ENCODE peak calls at places on chromosomes 11 and 22, in six cellular contexts. C is transverse colon, V is ovary, Y is Peyer's patch, F is tibial nerve, O is IMR-90. W is an unnamed sample.

GRCh38 chr11:110837535-110838127 is 125.4 kb upstream of the ARHGAP20 start:
- DNase-seq in C (no peak), V (no peak), Y (no peak), F (no peak), O (no peak), W (no peak)

GRCh38 chr11:126304457-126305072 is 705 bp downstream of the DCPS start:
- DNase-seq in C (no peak), V (no peak), Y (peak; percentile 5), F (no peak), O (no peak), W (no peak)

GRCh38 chr11:119207607-119208006 is 1.5 kb downstream of the CBL start:
- DNase-seq in C (no peak), V (no peak), Y (no peak), F (no peak), O (no peak), W (no peak)

GRCh38 chr11:35675901-35676610 is 13.5 kb downstream of the TRIM44 start:
- DNase-seq in C (no peak), V (no peak), Y (no peak), F (no peak), O (peak; percentile 45), W (no peak)

GRCh38 chr11:76773921-76774361 is 9.2 kb upstream of the TSKU start:
- DNase-seq in C (no peak), V (no peak), Y (peak; percentile 42), F (no peak), O (no peak), W (no peak)

GRCh38 chr11:95231881-95232605 is 1.0 kb upstream of the SESN3 start:
- DNase-seq in C (peak; percentile 66), V (peak; percentile 81), Y (peak; percentile 82), F (peak; percentile 52), O (no peak), W (no peak)

GRCh38 chr11:32630844-32631243 is 47.2 kb downstream of the EIF3M start:
- DNase-seq in C (no peak), V (no peak), Y (no peak), F (no peak), O (no peak), W (no peak)

GRCh38 chr22:25702046-25702445 is 39.9 kb upstream of the MYO18B start:
- DNase-seq in C (no peak), V (no peak), Y (no peak), F (no peak), O (peak; percentile 29), W (no peak)

GRCh38 chr11:24935059-24935458 is 438.2 kb downstream of the LUZP2 start:
- DNase-seq in C (no peak), V (no peak), Y (no peak), F (no peak), O (peak; percentile 53), W (no peak)

GRCh38 chr11:64916848-64917662 is at the start of gene ATG2A:
- DNase-seq in C (peak; percentile 99), V (peak; percentile 99), Y (peak; percentile 99), F (peak; percentile 99), O (peak; percentile 100), W (peak; percentile 98)
- TF ChIP-seq POLR2A in C (peak; percentile 97), V (peak; percentile 80), Y (peak; percentile 95), F (peak; percentile 90), O (peak; percentile 89), W (peak; percentile 73)

GRCh38 chr11:6319001-6319878 is 1.1 kb downstream of the CAVIN3 start:
- DNase-seq in C (peak; percentile 16), V (peak; percentile 57), Y (peak; percentile 53), F (no peak), O (peak; percentile 34), W (no peak)
- TF ChIP-seq POLR2A in C (peak; percentile 39), V (peak; percentile 39), Y (no peak), F (peak; percentile 83), O (no peak), W (no peak)

GRCh38 chr11:65574963-65575567 is 788 bp upstream of the EHBP1L1 start:
- DNase-seq in C (peak; percentile 75), V (no peak), Y (peak; percentile 79), F (no peak), O (no peak), W (no peak)
- TF ChIP-seq POLR2A in C (no peak), V (no peak), Y (peak; percentile 45), F (no peak), O (no peak), W (peak; percentile 13)

GRCh38 chr11:70418130-70418529 is 19.8 kb downstream of the CTTN start:
- DNase-seq in C (no peak), V (no peak), Y (no peak), F (no peak), O (no peak), W (no peak)
- TF ChIP-seq POLR2A in C (no peak), V (no peak), Y (no peak), F (no peak), O (no peak), W (no peak)

DNA sequence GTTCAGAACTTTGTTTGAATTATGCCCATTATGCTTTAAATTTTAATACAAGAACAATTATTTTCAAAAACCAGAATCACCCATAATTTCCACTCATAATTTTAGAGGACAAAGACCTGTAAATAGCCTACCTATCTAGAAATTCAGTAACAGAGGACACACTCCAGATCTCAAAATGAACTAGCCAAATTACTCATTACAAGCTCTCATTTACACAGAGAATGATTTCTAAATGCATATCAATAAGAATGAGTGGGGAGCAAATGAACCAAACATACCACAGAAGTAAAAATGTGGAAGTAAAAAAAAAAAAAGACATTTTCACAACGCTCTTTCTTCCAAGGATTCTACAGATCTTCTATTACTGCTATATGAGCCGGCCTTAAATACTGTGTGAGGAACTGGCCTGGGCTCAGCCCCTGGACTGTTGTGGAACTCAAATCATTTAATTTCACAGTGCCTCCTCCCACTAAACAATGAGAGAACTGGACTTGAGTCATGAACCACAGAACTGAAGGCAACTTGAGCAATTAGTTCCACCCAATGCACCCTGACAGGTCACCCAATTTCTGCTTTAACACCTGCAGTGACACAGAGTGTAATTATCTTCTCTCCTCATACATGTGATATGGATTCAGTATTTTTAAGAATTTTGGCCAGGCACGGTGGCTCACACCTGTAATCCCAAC is 8.0 kb downstream of the MRTFA start:
- DNase-seq in C (no peak), V (no peak), Y (no peak), F (no peak), O (peak; percentile 61), W (no peak)
- TF ChIP-seq POLR2A in C (no peak), V (no peak), Y (no peak), F (no peak), O (no peak), W (no peak)

GRCh38 chr22:30265851-30266444 is 703 bp downstream of the OSM start:
- DNase-seq in C (peak; percentile 73), V (no peak), Y (no peak), F (no peak), O (no peak), W (no peak)
- TF ChIP-seq POLR2A in C (peak; percentile 29), V (no peak), Y (no peak), F (peak; percentile 27), O (no peak), W (no peak)

DNA sequence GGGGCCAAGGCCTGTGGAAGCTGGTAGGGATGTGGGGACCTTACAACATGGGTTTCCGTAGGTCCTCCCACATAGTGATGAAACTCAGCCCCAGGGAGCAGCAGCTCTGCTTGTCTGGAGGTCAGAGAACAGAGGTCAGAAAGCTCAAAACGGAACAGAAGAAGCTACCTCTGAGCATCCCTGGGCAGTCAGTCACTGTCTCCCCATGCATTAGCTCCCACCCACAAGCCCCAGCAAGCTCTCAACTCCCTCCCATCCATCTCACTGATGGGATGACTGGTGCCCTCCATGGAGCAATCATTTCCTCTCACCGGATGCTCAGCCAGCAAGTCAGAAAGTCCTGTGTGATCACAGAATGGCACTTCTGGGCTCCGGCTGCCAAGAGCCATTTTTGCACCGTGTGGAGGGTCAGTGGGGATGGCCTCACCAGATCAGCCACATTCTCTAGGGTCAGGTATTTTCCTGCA is 1.9 kb downstream of the TPP1 start:
- DNase-seq in C (no peak), V (no peak), Y (no peak), F (no peak), O (no peak), W (no peak)
- TF ChIP-seq POLR2A in C (no peak), V (no peak), Y (no peak), F (no peak), O (no peak), W (no peak)